ENCODE peak calls at places on chromosome 1, in eight cellular contexts. V is glutamatergic neuron, K is MV-4-11, S is GM19239, F is smooth muscle cell of the brain vasculature, E is AG09319, A is non-pigmented ciliary epithelial cell, Y is adipocyte. O is an unnamed sample.

GRCh38 chr1:32703479-32704291 is 1.1 kb upstream of the SYNC start:
- DNase-seq in K (no peak), A (peak), V (no peak), F (peak), S (no peak), E (peak), Y (peak), O (no peak)

GRCh38 chr1:59298710-59299346 is 1.9 kb downstream of the FGGY start:
- DNase-seq in A (peak), S (no peak), F (no peak), E (no peak), Y (no peak), V (no peak), K (no peak), O (no peak)

GRCh38 chr1:40034869-40035268 is 5.7 kb upstream of the CAP1 start:
- DNase-seq in Y (no peak), A (no peak), K (peak), S (no peak), F (no peak), V (no peak), E (no peak), O (no peak)

GRCh38 chr1:48493970-48494769 is 22.2 kb upstream of the SPATA6 start:
- DNase-seq in E (peak), F (peak), K (no peak), V (no peak), A (peak), S (no peak), Y (peak), O (no peak)

GRCh38 chr1:13540871-13541270 is 27.1 kb upstream of the LRRC38 start:
- DNase-seq in A (no peak), K (no peak), S (no peak), F (no peak), V (no peak), E (no peak), Y (no peak), O (peak)

GRCh38 chr1:245876586-245876985 is 630.5 kb downstream of the SMYD3 start:
- DNase-seq in S (no peak), Y (no peak), E (no peak), A (no peak), V (no peak), F (no peak), K (no peak), O (no peak)

GRCh38 chr1:53458634-53459033 is 565 bp upstream of the DMRTB1 start:
- DNase-seq in V (no peak), K (no peak), Y (peak), A (no peak), S (no peak), E (no peak), F (no peak), O (no peak)

GRCh38 chr1:177256153-177256814 is 85.5 kb downstream of the BRINP2 start:
- DNase-seq in Y (peak), S (peak), K (peak), E (peak), F (peak), V (peak), A (peak), O (peak)

GRCh38 chr1:110253213-110253612 is 43.1 kb downstream of the KCNC4 start:
- DNase-seq in E (no peak), F (no peak), Y (no peak), A (no peak), V (no peak), K (no peak), S (no peak), O (no peak)

GRCh38 chr1:227786673-227787512 is 28.6 kb upstream of the PRSS38 start:
- DNase-seq in Y (no peak), F (no peak), A (no peak), K (no peak), V (no peak), E (no peak), S (no peak), O (peak)

GRCh38 chr1:183450086-183450485 is 22.2 kb upstream of the SMG7 start:
- DNase-seq in F (no peak), A (no peak), Y (peak), V (no peak), E (no peak), S (no peak), K (no peak), O (no peak)

GRCh38 chr1:31795801-31796621 is 19.8 kb downstream of the SPOCD1 start:
- DNase-seq in Y (peak), V (peak), E (no peak), A (peak), S (no peak), K (no peak), F (peak), O (no peak)

GRCh38 chr1:38941527-38942019 is at the start of gene RHBDL2:
- DNase-seq in Y (peak), F (no peak), E (no peak), V (no peak), S (no peak), K (no peak), A (no peak), O (peak)

O was measured in cerebellar cortex.